ENCODE peak calls at places on chromosomes 7 and 10, in seven cellular contexts. W, D, Q, F, O, G and P are unnamed samples.

GRCh38 chr10:111087331-111087756 is 10.5 kb downstream of the ADRA2A start:
- DNase-seq in W (no peak), D (no peak), Q (no peak), F (no peak), O (no peak), G (no peak), P (no peak)

GRCh38 chr10:4867520-4868356 is 41.7 kb downstream of the AKR1E2 start:
- DNase-seq in W (no peak), D (no peak), Q (no peak), F (no peak), O (peak), G (no peak), P (no peak)

GRCh38 chr7:101882595-101883564 is 65.5 kb downstream of the CUX1 start:
- DNase-seq in W (peak), D (peak), Q (peak), F (peak), O (peak), G (peak), P (peak)

GRCh38 chr7:107201795-107202450 is 33.1 kb downstream of the HBP1 start:
- DNase-seq in W (peak), D (peak), Q (no peak), F (peak), O (peak), G (no peak), P (peak)

GRCh38 chr7:27108390-27109127 is 6.1 kb upstream of the HOXA2 start:
- DNase-seq in W (peak), D (no peak), Q (no peak), F (peak), O (peak), G (no peak), P (no peak)

GRCh38 chr7:141291541-141291940 is 217.7 kb downstream of the TMEM178B start:
- DNase-seq in W (no peak), D (no peak), Q (no peak), F (no peak), O (no peak), G (no peak), P (no peak)

GRCh38 chr7:39609462-39610149 is 13.8 kb upstream of the RALA start:
- DNase-seq in W (peak), D (no peak), Q (no peak), F (no peak), O (no peak), G (no peak), P (no peak)

GRCh38 chr7:6443372-6443941 is 4.3 kb downstream of the DAGLB start:
- DNase-seq in W (no peak), D (peak), Q (peak), F (no peak), O (peak), G (peak), P (peak)

GRCh38 chr10:132027423-132027983 is 38.2 kb upstream of the JAKMIP3 start:
- DNase-seq in W (no peak), D (no peak), Q (no peak), F (no peak), O (peak), G (no peak), P (peak)

GRCh38 chr7:90579181-90579688 is 16.9 kb upstream of the CDK14 start:
- DNase-seq in W (no peak), D (no peak), Q (peak), F (no peak), O (peak), G (no peak), P (peak)

GRCh38 chr7:158541330-158542010 is 46.2 kb downstream of the PTPRN2 start:
- DNase-seq in W (no peak), D (no peak), Q (no peak), F (no peak), O (no peak), G (no peak), P (no peak)

GRCh38 chr10:58239561-58240169 is 28.0 kb downstream of the IPMK start:
- DNase-seq in W (no peak), D (no peak), Q (no peak), F (no peak), O (no peak), G (no peak), P (peak)

GRCh38 chr10:124087672-124088634 is 5.4 kb downstream of the CHST15 start:
- DNase-seq in W (no peak), D (no peak), Q (no peak), F (no peak), O (no peak), G (no peak), P (no peak)

GRCh38 chr7:32164341-32164996 is 94.3 kb upstream of the PDE1C start:
- DNase-seq in W (peak), D (peak), Q (no peak), F (no peak), O (peak), G (no peak), P (peak)

GRCh38 chr10:93220315-93221170 is 146.8 kb downstream of the CYP26A1 start:
- DNase-seq in W (peak), D (no peak), Q (no peak), F (no peak), O (no peak), G (peak), P (no peak)

GRCh38 chr7:130918129-130919052 is 184.4 kb upstream of the KLF14 start:
- DNase-seq in W (no peak), D (peak), Q (no peak), F (no peak), O (peak), G (no peak), P (no peak)

GRCh38 chr10:102334106-102334505 is 61.4 kb upstream of the NFKB2 start:
- DNase-seq in W (no peak), D (no peak), Q (no peak), F (no peak), O (peak), G (peak), P (no peak)

GRCh38 chr10:5534051-5534821 is 9.5 kb downstream of the CALML3 start:
- DNase-seq in W (no peak), D (no peak), Q (no peak), F (peak), O (no peak), G (no peak), P (no peak)

GRCh38 chr10:27742195-27742925 is 3.3 kb downstream of the MKX start:
- DNase-seq in W (peak), D (peak), Q (peak), F (peak), O (peak), G (no peak), P (peak)

GRCh38 chr10:77702166-77702565 is 64.6 kb upstream of the KCNMA1 start:
- DNase-seq in W (no peak), D (no peak), Q (peak), F (no peak), O (peak), G (peak), P (peak)

GRCh38 chr10:68506406-68506805 is 20.9 kb downstream of the SLC25A16 start:
- DNase-seq in W (no peak), D (no peak), Q (no peak), F (no peak), O (no peak), G (no peak), P (no peak)

GRCh38 chr7:117645456-117646181 is 165.8 kb downstream of the CFTR start:
- DNase-seq in W (no peak), D (peak), Q (peak), F (no peak), O (peak), G (peak), P (no peak)

GRCh38 chr7:23530355-23530754 is 1.4 kb downstream of the TRA2A start:
- DNase-seq in W (no peak), D (peak), Q (no peak), F (no peak), O (peak), G (no peak), P (peak)

GRCh38 chr7:23531794-23532489 is at the start of gene TRA2A:
- DNase-seq in W (peak), D (peak), Q (peak), F (peak), O (peak), G (peak), P (peak)

GRCh38 chr7:23533160-23533559 is 1.4 kb upstream of the TRA2A start:
- DNase-seq in W (no peak), D (no peak), Q (no peak), F (no peak), O (no peak), G (no peak), P (no peak)

GRCh38 chr7:23529262-23529859 is 2.4 kb downstream of the TRA2A start:
- DNase-seq in W (no peak), D (no peak), Q (no peak), F (no peak), O (no peak), G (no peak), P (no peak)

DNA sequence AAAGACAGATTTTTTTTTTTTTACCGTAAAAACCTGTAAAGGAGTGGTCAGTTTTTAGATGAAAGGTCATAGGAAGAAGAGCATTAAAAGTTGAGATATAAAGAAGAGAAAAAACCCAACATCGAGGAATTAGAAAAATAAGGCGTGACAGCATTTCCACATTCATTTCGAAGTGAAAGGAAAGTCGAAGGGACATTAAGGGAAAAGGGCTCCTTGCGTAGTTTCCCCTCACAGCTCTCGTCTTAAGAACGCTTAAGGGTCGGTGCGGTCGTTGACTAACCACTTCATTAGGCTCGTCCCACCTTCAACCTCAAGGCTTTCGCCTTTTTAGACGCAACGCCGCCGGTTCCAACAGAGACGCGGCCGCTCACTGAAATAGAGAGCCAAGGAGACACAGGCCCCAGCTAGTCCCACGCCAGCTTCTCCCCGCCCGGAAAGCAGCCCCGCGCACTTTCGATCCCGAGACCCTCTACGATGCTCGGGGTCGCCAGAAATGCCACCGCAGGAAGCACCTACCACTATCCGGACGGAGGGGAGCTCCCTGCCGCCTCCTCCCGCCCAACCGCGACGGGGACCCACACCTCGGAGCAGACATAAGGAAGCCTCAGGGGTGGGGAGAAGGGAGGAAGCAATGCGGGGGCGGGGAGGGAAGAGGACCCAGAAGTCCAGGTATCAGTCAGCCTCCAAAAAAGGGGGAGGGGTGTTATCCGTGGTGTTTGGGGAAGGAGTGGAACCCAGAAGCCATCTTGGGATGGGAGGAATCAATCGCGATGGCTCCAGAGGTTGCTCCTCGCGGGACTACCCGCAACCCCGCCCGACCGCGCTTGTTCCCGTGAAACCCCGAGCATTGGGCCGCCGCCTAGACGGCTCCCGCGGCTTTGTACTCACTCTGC is 634 bp downstream of the TRA2A start:
- DNase-seq in W (peak), D (peak), Q (no peak), F (peak), O (peak), G (no peak), P (peak)
- TF ChIP-seq CTCF in W (no peak), D (no peak), Q (no peak), F (no peak), O (no peak), G (no peak), P (no peak)

GRCh38 chr10:230758-231157 is 95.5 kb downstream of the ZMYND11 start:
- DNase-seq in W (no peak), D (peak), Q (no peak), F (no peak), O (no peak), G (no peak), P (no peak)
- TF ChIP-seq CTCF in W (peak), D (peak), Q (peak), F (peak), O (peak), G (peak), P (peak)

DNA sequence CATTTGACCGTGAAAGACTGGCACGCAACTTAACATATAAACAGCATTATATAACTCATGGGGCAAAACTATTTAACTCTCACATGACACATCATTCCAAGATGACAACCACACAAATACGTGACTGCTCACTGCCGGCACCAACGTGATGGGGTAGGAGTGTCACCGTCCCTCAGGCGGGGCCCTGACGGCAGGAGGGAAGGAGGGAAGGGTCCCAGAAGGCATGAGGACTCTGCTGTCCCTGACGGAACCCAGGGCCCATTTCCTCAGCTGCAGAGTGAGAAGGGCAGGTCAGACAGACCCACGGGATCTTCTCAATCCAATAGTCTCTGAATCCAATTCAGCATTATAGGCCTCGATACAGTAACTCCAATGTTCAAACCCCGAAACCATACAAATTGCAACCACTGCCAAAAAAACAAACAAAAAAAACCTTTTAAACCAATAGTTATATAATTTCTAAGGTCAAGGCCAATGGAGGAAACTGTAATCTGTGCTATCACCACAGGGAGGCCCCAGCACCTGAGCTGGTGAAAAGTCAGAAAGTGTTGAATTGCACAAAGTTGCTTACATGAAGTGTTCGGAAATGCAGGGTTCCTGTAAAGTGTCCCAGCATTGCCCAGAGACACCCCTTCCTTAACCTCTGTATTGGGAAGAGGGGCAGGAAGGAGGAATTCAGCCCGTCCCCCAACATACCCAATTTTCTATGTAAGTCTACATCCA is 137.4 kb downstream of the TNS3 start:
- DNase-seq in W (no peak), D (peak), Q (no peak), F (no peak), O (no peak), G (no peak), P (peak)
- TF ChIP-seq CTCF in W (no peak), D (no peak), Q (peak), F (peak), O (peak), G (peak), P (peak)

GRCh38 chr7:128738570-128739047 is 550 bp upstream of the CALU start:
- DNase-seq in W (no peak), D (no peak), Q (no peak), F (no peak), O (no peak), G (no peak), P (no peak)

GRCh38 chr7:128740996-128741395 is 1.8 kb downstream of the CALU start:
- DNase-seq in W (no peak), D (no peak), Q (no peak), F (no peak), O (no peak), G (peak), P (no peak)

GRCh38 chr7:128737867-128738390 is 1.2 kb upstream of the CALU start:
- DNase-seq in W (no peak), D (peak), Q (no peak), F (no peak), O (peak), G (peak), P (peak)

GRCh38 chr7:128739990-128740682 is 977 bp downstream of the CALU start:
- DNase-seq in W (no peak), D (no peak), Q (no peak), F (no peak), O (no peak), G (no peak), P (no peak)

DNA sequence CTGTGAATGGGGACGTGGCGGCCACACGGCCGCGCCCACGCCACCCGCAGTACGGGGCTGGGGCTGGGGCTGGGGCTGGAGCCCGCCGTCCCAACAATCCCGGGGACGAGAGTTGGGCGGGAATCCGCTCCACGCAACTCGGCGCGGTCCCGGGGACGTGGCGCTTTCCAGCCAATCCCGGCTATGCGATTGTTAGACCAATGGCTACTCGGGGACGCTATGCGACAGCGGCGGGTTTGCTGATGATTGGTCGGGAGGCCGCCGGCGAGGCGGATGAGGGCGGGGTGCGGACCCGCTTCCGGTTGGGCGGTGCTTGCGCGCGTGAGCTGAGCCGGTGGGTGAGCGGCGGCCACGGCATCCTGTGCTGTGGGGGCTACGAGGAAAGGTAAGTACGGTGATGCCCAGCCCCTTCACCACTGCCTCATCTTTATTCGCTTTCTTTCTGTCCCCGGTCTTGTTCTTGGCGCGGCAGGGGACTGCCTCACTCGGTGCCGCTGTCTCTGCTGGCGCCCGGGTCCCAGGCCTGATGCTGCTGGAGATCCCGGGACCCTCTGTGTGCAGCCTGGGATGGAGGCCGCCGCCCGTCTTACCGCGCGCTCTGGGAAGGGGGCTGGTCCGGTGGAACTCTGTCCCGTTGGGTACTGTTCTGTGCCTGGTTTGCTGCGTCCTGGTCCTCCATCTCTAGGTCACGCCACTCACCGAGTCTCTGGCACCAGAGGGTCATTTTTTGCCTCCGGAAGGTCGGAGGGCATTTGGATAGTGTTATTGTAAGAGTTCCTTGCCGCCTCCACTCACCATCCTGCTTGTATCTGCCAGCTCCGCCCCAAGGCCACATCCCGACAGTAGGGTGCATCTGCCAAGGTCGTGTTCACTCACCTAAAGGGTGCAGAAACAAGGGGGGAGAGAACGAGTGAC is at the start of gene CALU:
- DNase-seq in W (peak), D (peak), Q (peak), F (peak), O (peak), G (peak), P (peak)
- TF ChIP-seq CTCF in W (no peak), D (no peak), Q (no peak), F (no peak), O (no peak), G (no peak), P (no peak)